ENCODE peak calls at places on chromosomes 2 and 18, in four cellular contexts. G is mucosa of descending colon; S is EH; N is stimulated activated naive CD8-positive, alpha-beta T cell treated with anti-CD3 and anti-CD28 coated beads, Interleukin-15, Interleukin-2, amounts not matched to agents 100 U/mL and 50 U/mL, for 24 hours. X is an unnamed sample.

GRCh38 chr2:38750793-38751042 is 443 bp downstream of the SRSF7 start:
- DNase-seq in G (peak), S (peak), N (peak), X (no peak)

GRCh38 chr2:222576390-222577081 is 79.4 kb downstream of the FARSB start:
- DNase-seq in G (no peak), S (peak), N (no peak), X (peak)

GRCh38 chr2:205776139-205776538 is 93.8 kb downstream of the NRP2 start:
- DNase-seq in G (no peak), S (peak), N (peak), X (peak)

GRCh38 chr18:44771957-44772917 is 91.5 kb downstream of the SETBP1 start:
- DNase-seq in G (peak), S (peak), N (no peak), X (no peak)

GRCh38 chr18:59769105-59769865 is 72.1 kb upstream of the CCBE1 start:
- DNase-seq in G (no peak), S (peak), N (no peak), X (peak)

GRCh38 chr2:46098606-46099005 is 198.6 kb upstream of the EPAS1 start:
- DNase-seq in G (no peak), S (peak), N (no peak), X (peak)

GRCh38 chr2:215084080-215084479 is 54.3 kb downstream of the ABCA12 start:
- DNase-seq in G (no peak), S (no peak), N (no peak), X (no peak)

GRCh38 chr18:44816028-44816427 is 135.3 kb downstream of the SETBP1 start:
- DNase-seq in G (no peak), S (no peak), N (no peak), X (no peak)

GRCh38 chr2:112818094-112818902 is 18.3 kb downstream of the IL1B start:
- DNase-seq in G (no peak), S (no peak), N (no peak), X (no peak)

GRCh38 chr2:136112317-136112891 is 5.5 kb downstream of the CXCR4 start:
- DNase-seq in G (no peak), S (no peak), N (no peak), X (no peak)

GRCh38 chr2:219631925-219632757 is 4.7 kb downstream of the SLC4A3 start:
- DNase-seq in G (no peak), S (no peak), N (no peak), X (no peak)

GRCh38 chr18:43010611-43011010 is 104.9 kb downstream of the RIT2 start:
- DNase-seq in G (no peak), S (no peak), N (no peak), X (no peak)

GRCh38 chr2:8346706-8347430 is 335.0 kb upstream of the ID2 start:
- DNase-seq in G (no peak), S (no peak), N (no peak), X (no peak)

GRCh38 chr2:142504754-142505153 is 372.7 kb upstream of the KYNU start:
- DNase-seq in G (no peak), S (no peak), N (no peak), X (no peak)

GRCh38 chr2:27088644-27089043 is 2.1 kb downstream of the KHK start:
- DNase-seq in G (no peak), S (no peak), N (no peak), X (no peak)

GRCh38 chr2:98383166-98383565 is 36.9 kb downstream of the CNGA3 start:
- DNase-seq in G (no peak), S (no peak), N (no peak), X (no peak)

GRCh38 chr2:1914541-1915165 is 170.3 kb upstream of the PXDN start:
- DNase-seq in G (no peak), S (no peak), N (no peak), X (no peak)

GRCh38 chr2:20378891-20379519 is 28.4 kb upstream of the PUM2 start:
- DNase-seq in G (peak), S (peak), N (no peak), X (peak)

GRCh38 chr2:206700141-206700540 is 18.1 kb downstream of the DYTN start:
- DNase-seq in G (no peak), S (no peak), N (no peak), X (no peak)

GRCh38 chr2:20357588-20358394 is 7.1 kb upstream of the PUM2 start:
- DNase-seq in G (no peak), S (no peak), N (no peak), X (no peak)

GRCh38 chr18:68735498-68736343 is 20.8 kb upstream of the TMX3 start:
- DNase-seq in G (no peak), S (peak), N (no peak), X (peak)

GRCh38 chr2:229463941-229464340 is 192.9 kb upstream of the PID1 start:
- DNase-seq in G (no peak), S (no peak), N (no peak), X (no peak)

GRCh38 chr18:59512025-59512710 is 153.1 kb upstream of the LMAN1 start:
- DNase-seq in G (no peak), S (peak), N (no peak), X (no peak)

GRCh38 chr18:42706618-42707017 is 408.9 kb downstream of the RIT2 start:
- DNase-seq in G (peak), S (no peak), N (no peak), X (no peak)

GRCh38 chr2:17057109-17058017 is 391.7 kb upstream of the CYRIA start:
- DNase-seq in G (no peak), S (no peak), N (no peak), X (no peak)

GRCh38 chr2:134619250-134619649 is 99.5 kb downstream of the TMEM163 start:
- DNase-seq in G (no peak), S (no peak), N (no peak), X (no peak)